ENCODE peak calls at places on chromosomes 2 and 18, in six cellular contexts. One of them, this sample, is unnamed.
A peak's percentile ranks its signal among the peaks of the same experiment; 100 is the strongest.

GRCh38 chr18:56873441-56874140 is 222.4 kb downstream of the WDR7 start:
- DNase-seq in body of pancreas: no peak
- DNase-seq in pancreas: no peak
- DNase-seq in OCI-LY7: peak; percentile 17
- DNase-seq in PC-3: no peak
- DNase-seq in fibroblast of lung: no peak
- DNase-seq in this sample: no peak

GRCh38 chr2:46800625-46801024 is 115.0 kb downstream of the MCFD2 start:
- DNase-seq in body of pancreas: no peak
- DNase-seq in OCI-LY7: no peak
- DNase-seq in pancreas: no peak
- DNase-seq in PC-3: no peak
- DNase-seq in fibroblast of lung: no peak
- DNase-seq in this sample: no peak

GRCh38 chr2:15436195-15436594 is 124.9 kb downstream of the NBAS start:
- DNase-seq in body of pancreas: no peak
- DNase-seq in OCI-LY7: no peak
- DNase-seq in pancreas: no peak
- DNase-seq in PC-3: no peak
- DNase-seq in fibroblast of lung: no peak
- DNase-seq in this sample: no peak

GRCh38 chr2:219951111-219951510 is 323.7 kb downstream of the SLC4A3 start:
- DNase-seq in fibroblast of lung: no peak
- DNase-seq in OCI-LY7: no peak
- DNase-seq in PC-3: no peak
- DNase-seq in pancreas: no peak
- DNase-seq in body of pancreas: no peak
- DNase-seq in this sample: no peak

GRCh38 chr18:22828171-22828570 is 105.0 kb upstream of the RBBP8 start:
- DNase-seq in body of pancreas: no peak
- DNase-seq in fibroblast of lung: no peak
- DNase-seq in PC-3: peak; percentile 92
- DNase-seq in OCI-LY7: no peak
- DNase-seq in pancreas: no peak
- DNase-seq in this sample: no peak

GRCh38 chr2:232478571-232479340 is 8.9 kb downstream of the ECEL1 start:
- DNase-seq in fibroblast of lung: no peak
- DNase-seq in OCI-LY7: no peak
- DNase-seq in body of pancreas: no peak
- DNase-seq in pancreas: peak; percentile 15
- DNase-seq in PC-3: no peak
- DNase-seq in this sample: no peak

GRCh38 chr2:10930731-10931516 is 19.2 kb downstream of the KCNF1 start:
- DNase-seq in pancreas: no peak
- DNase-seq in fibroblast of lung: peak; percentile 53
- DNase-seq in PC-3: no peak
- DNase-seq in OCI-LY7: no peak
- DNase-seq in body of pancreas: no peak
- DNase-seq in this sample: no peak

GRCh38 chr2:85768713-85769112 is 14.9 kb downstream of the ATOH8 start:
- DNase-seq in fibroblast of lung: no peak
- DNase-seq in OCI-LY7: no peak
- DNase-seq in pancreas: peak; percentile 55
- DNase-seq in PC-3: no peak
- DNase-seq in body of pancreas: peak; percentile 72
- DNase-seq in this sample: peak; percentile 47

GRCh38 chr2:10064932-10065682 is 15.1 kb downstream of the CYS1 start:
- DNase-seq in pancreas: no peak
- DNase-seq in fibroblast of lung: no peak
- DNase-seq in body of pancreas: no peak
- DNase-seq in OCI-LY7: no peak
- DNase-seq in PC-3: no peak
- DNase-seq in this sample: peak; percentile 19

GRCh38 chr2:28904802-28905499 is 10.5 kb downstream of the WDR43 start:
- DNase-seq in OCI-LY7: no peak
- DNase-seq in PC-3: no peak
- DNase-seq in fibroblast of lung: no peak
- DNase-seq in body of pancreas: no peak
- DNase-seq in pancreas: no peak
- DNase-seq in this sample: no peak

GRCh38 chr2:28906376-28906775 is 11.9 kb downstream of the WDR43 start:
- DNase-seq in fibroblast of lung: no peak
- DNase-seq in pancreas: no peak
- DNase-seq in PC-3: no peak
- DNase-seq in OCI-LY7: no peak
- DNase-seq in body of pancreas: no peak
- DNase-seq in this sample: no peak

GRCh38 chr2:28904295-28904694 is 9.8 kb downstream of the WDR43 start:
- DNase-seq in body of pancreas: no peak
- DNase-seq in fibroblast of lung: peak; percentile 46
- DNase-seq in OCI-LY7: no peak
- DNase-seq in pancreas: no peak
- DNase-seq in PC-3: peak; percentile 63
- DNase-seq in this sample: no peak

GRCh38 chr2:28906821-28907220 is 12.4 kb downstream of the WDR43 start:
- DNase-seq in body of pancreas: no peak
- DNase-seq in fibroblast of lung: no peak
- DNase-seq in OCI-LY7: no peak
- DNase-seq in pancreas: no peak
- DNase-seq in PC-3: no peak
- DNase-seq in this sample: no peak

GRCh38 chr2:28905533-28905932 is 11.1 kb downstream of the WDR43 start:
- DNase-seq in PC-3: no peak
- DNase-seq in body of pancreas: no peak
- DNase-seq in fibroblast of lung: no peak
- DNase-seq in OCI-LY7: no peak
- DNase-seq in pancreas: no peak
- DNase-seq in this sample: no peak
- H3K36me3 ChIP-seq in PC-3: peaks cover 79% of the 10 kb centered on the region
- H3K36me3 ChIP-seq in body of pancreas: peaks cover 13% of the 10 kb centered on the region
- H3K36me3 ChIP-seq in fibroblast of lung: peaks cover 10% of the 10 kb centered on the region
- H3K36me3 ChIP-seq in OCI-LY7: peaks cover 100% of the 10 kb centered on the region
- H3K36me3 ChIP-seq in pancreas: peaks cover 28% of the 10 kb centered on the region
- H3K36me3 ChIP-seq in this sample: no peaks in the 10 kb centered on the region

GRCh38 chr2:121974919-121975654 is 219.6 kb downstream of the TSN start:
- DNase-seq in OCI-LY7: peak; percentile 86
- DNase-seq in pancreas: peak; percentile 46
- DNase-seq in body of pancreas: peak; percentile 44
- DNase-seq in PC-3: peak; percentile 91
- DNase-seq in fibroblast of lung: peak; percentile 78
- DNase-seq in this sample: no peak
- TF ChIP-seq CTCF in OCI-LY7: peak; percentile 81
- TF ChIP-seq CTCF in pancreas: peak; percentile 44
- TF ChIP-seq CTCF in body of pancreas: peak; percentile 60
- TF ChIP-seq CTCF in PC-3: peak; percentile 79
- TF ChIP-seq CTCF in fibroblast of lung: peak; percentile 54
- TF ChIP-seq CTCF in this sample: peak; percentile 16

GRCh38 chr2:88091943-88092342 is 24.3 kb downstream of the SMYD1 start:
- DNase-seq in fibroblast of lung: no peak
- DNase-seq in OCI-LY7: no peak
- DNase-seq in body of pancreas: no peak
- DNase-seq in PC-3: no peak
- DNase-seq in pancreas: no peak
- DNase-seq in this sample: no peak

GRCh38 chr2:88088999-88089398 is 21.4 kb downstream of the SMYD1 start:
- DNase-seq in PC-3: no peak
- DNase-seq in pancreas: no peak
- DNase-seq in body of pancreas: no peak
- DNase-seq in OCI-LY7: no peak
- DNase-seq in fibroblast of lung: no peak
- DNase-seq in this sample: no peak

GRCh38 chr2:88096708-88097107 is 29.1 kb downstream of the SMYD1 start:
- DNase-seq in fibroblast of lung: no peak
- DNase-seq in body of pancreas: no peak
- DNase-seq in PC-3: no peak
- DNase-seq in pancreas: no peak
- DNase-seq in OCI-LY7: no peak
- DNase-seq in this sample: no peak

GRCh38 chr2:88090446-88091283 is 23.0 kb downstream of the SMYD1 start:
- DNase-seq in PC-3: no peak
- DNase-seq in fibroblast of lung: no peak
- DNase-seq in pancreas: no peak
- DNase-seq in body of pancreas: no peak
- DNase-seq in OCI-LY7: no peak
- DNase-seq in this sample: no peak

DNA sequence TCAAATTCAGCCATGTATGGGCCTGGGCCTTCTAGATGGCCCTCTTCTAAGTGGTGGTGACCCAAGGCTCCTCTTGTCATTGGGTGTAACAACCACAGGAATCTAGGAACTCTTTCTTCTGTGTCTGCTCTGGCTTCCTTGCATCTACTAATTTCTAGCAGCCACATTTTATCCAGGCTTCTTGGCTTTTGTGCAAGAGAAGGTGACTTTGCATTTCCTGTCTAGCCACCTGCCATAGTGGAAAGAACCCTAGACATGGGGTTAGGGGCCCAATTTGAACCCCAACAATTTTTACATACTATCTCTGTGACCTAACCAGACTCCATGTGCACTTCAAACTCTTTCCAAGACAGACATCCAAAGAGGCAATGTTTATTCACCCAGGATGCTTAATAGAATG is 25.1 kb downstream of the SMYD1 start:
- DNase-seq in OCI-LY7: no peak
- DNase-seq in fibroblast of lung: no peak
- DNase-seq in pancreas: no peak
- DNase-seq in body of pancreas: no peak
- DNase-seq in PC-3: no peak
- DNase-seq in this sample: no peak
- H3K36me3 ChIP-seq in OCI-LY7: no peaks in the 10 kb centered on the region
- H3K36me3 ChIP-seq in fibroblast of lung: no peaks in the 10 kb centered on the region
- H3K36me3 ChIP-seq in pancreas: no peaks in the 10 kb centered on the region
- H3K36me3 ChIP-seq in body of pancreas: no peaks in the 10 kb centered on the region
- H3K36me3 ChIP-seq in PC-3: no peaks in the 10 kb centered on the region
- H3K36me3 ChIP-seq in this sample: no peaks in the 10 kb centered on the region

GRCh38 chr18:58788470-58788869 is 76.2 kb upstream of the ZNF532 start:
- DNase-seq in pancreas: no peak
- DNase-seq in body of pancreas: no peak
- DNase-seq in PC-3: peak; percentile 73
- DNase-seq in OCI-LY7: no peak
- DNase-seq in fibroblast of lung: no peak
- DNase-seq in this sample: no peak

GRCh38 chr18:58787750-58788149 is 76.9 kb upstream of the ZNF532 start:
- DNase-seq in OCI-LY7: no peak
- DNase-seq in PC-3: no peak
- DNase-seq in pancreas: no peak
- DNase-seq in fibroblast of lung: no peak
- DNase-seq in body of pancreas: no peak
- DNase-seq in this sample: no peak

GRCh38 chr18:58784601-58785137 is 80.0 kb upstream of the ZNF532 start:
- DNase-seq in fibroblast of lung: no peak
- DNase-seq in pancreas: no peak
- DNase-seq in body of pancreas: no peak
- DNase-seq in OCI-LY7: no peak
- DNase-seq in PC-3: peak; percentile 50
- DNase-seq in this sample: no peak

GRCh38 chr18:58785870-58786269 is 78.8 kb upstream of the ZNF532 start:
- DNase-seq in PC-3: peak; percentile 34
- DNase-seq in OCI-LY7: no peak
- DNase-seq in pancreas: no peak
- DNase-seq in fibroblast of lung: no peak
- DNase-seq in body of pancreas: no peak
- DNase-seq in this sample: no peak

DNA sequence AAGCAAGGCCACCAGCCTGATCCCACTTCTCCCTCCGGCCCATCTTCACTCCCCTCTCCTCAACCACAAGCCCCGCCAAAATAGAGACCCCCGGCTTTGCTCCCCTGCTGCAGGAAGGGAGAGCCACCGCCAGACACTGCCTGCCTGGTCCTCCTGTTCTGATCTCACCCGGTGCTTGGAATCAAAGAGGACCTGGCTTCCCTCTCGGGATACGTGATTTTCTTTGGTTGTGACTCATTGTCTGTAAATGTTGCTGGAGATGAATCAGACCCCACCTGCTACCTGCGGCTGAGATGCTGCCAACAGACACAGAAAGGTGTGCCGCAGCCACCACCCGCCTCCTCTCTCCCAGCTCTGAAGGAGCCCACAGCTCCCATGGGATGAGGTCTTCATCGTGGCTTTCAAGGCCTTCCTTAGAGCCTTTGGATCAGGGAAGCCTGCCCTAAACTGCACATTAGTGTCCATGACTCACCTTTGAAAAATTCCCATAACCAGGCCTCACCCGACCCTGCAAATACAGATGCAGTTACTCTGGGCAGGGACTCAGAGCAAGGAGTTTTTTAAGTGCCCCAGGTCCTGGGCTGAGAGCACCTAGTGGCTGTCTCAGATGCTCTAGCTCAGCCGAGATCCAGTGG is 79.4 kb upstream of the ZNF532 start:
- DNase-seq in body of pancreas: peak; percentile 21
- DNase-seq in OCI-LY7: no peak
- DNase-seq in pancreas: no peak
- DNase-seq in fibroblast of lung: peak; percentile 77
- DNase-seq in PC-3: peak; percentile 98
- DNase-seq in this sample: no peak
- TF ChIP-seq CTCF in body of pancreas: no peak
- TF ChIP-seq CTCF in OCI-LY7: no peak
- TF ChIP-seq CTCF in pancreas: no peak
- TF ChIP-seq CTCF in fibroblast of lung: no peak
- TF ChIP-seq CTCF in PC-3: peak; percentile 31
- TF ChIP-seq CTCF in this sample: no peak